ENCODE peak calls at places on chromosomes 1 and 21, in five cellular contexts. A is left ventricle myocardium inferior, R is brain microvascular endothelial cell, Z is colonic mucosa, H is IMR-90. L is an unnamed sample.
A peak's percentile ranks its signal among the peaks of the same experiment; 100 is the strongest.

GRCh38 chr1:168441745-168442144 is 102.1 kb downstream of the XCL2 start:
- DNase-seq in R (no peak), H (peak; percentile 5), A (no peak), Z (no peak), L (no peak)

GRCh38 chr1:99657213-99658030 is 11.5 kb downstream of the PALMD start:
- DNase-seq in A (no peak), Z (no peak), R (no peak), H (no peak), L (no peak)

GRCh38 chr1:65079941-65080340 is 68.1 kb upstream of the AK4 start:
- DNase-seq in Z (no peak), A (no peak), H (peak; percentile 50), R (peak; percentile 55), L (no peak)

GRCh38 chr21:33686386-33686785 is 44.1 kb downstream of the ITSN1 start:
- DNase-seq in A (no peak), R (no peak), H (no peak), Z (no peak), L (no peak)

GRCh38 chr21:44872568-44873355 is 728 bp downstream of the PTTG1IP start:
- DNase-seq in Z (peak; percentile 51), R (peak; percentile 28), H (peak; percentile 46), A (peak; percentile 46), L (peak; percentile 41)

GRCh38 chr1:39561321-39561720 is 15.3 kb downstream of the PABPC4 start:
- DNase-seq in H (no peak), Z (no peak), A (no peak), R (no peak), L (no peak)

GRCh38 chr1:115277276-115277675 is 60.8 kb downstream of the NGF start:
- DNase-seq in A (no peak), H (peak; percentile 80), Z (no peak), R (no peak), L (no peak)

GRCh38 chr1:212301570-212301969 is 16.4 kb downstream of the PPP2R5A start:
- DNase-seq in A (no peak), R (no peak), Z (no peak), H (no peak), L (no peak)

GRCh38 chr1:39261712-39262221 is 57.3 kb downstream of the MACF1 start:
- DNase-seq in Z (no peak), R (no peak), A (no peak), H (peak; percentile 80), L (no peak)

DNA sequence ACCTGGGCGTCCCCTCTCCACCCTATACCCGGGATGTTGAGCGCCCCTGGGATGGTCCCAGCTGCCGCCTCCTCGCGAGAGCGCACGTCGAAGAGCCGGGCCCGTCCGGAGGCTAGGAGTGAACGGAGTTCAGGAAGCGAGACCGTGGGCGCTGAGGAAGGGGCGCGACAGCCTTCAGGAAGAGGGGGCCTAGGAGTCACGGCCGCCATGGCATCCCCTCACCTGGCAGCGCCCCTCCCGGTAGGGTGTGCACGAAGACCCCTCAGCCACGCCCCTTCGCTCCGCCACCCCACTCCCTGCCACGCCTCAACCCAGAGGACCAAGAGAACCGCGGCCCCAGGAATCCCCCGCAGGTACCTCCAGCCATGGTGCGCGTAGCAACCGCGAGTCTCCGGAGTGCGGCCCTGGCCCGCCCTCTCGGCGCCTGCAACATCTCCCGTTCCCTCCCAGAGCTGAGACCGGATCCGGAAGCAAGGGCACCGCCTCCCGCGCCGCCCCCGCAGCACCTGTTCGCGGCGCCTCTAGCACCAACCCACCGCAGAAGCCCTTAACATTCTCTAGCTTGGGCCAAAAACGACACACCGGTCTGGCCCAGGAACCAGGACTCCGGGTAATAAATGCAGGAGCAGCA is at the start of gene TSTD1:
- DNase-seq in A (peak; percentile 52), H (no peak), R (no peak), Z (peak; percentile 92), L (peak; percentile 77)
- H3K4me3 ChIP-seq in A (peak within 1 kb of the TSS; percentile 68), H (no peak within 1 kb of the TSS), R (peak within 1 kb of the TSS; percentile 54), Z (peak within 1 kb of the TSS; percentile 62), L (peak within 1 kb of the TSS; percentile 75)

GRCh38 chr1:177444997-177445746 is 274.4 kb downstream of the BRINP2 start:
- DNase-seq in Z (no peak), H (no peak), R (no peak), A (no peak), L (no peak)
- TF ChIP-seq CTCF in Z (no peak), H (no peak), R (no peak), A (no peak), L (no peak)

GRCh38 chr1:186482661-186483255 is 21.8 kb upstream of the PDC start:
- DNase-seq in R (peak; percentile 73), H (peak; percentile 75), A (peak; percentile 33), Z (peak; percentile 43), L (peak; percentile 24)
- H3K27ac ChIP-seq in R (no peak overlapping the region), H (no peak overlapping the region), A (no peak overlapping the region), Z (no peak overlapping the region), L (no peak overlapping the region)

DNA sequence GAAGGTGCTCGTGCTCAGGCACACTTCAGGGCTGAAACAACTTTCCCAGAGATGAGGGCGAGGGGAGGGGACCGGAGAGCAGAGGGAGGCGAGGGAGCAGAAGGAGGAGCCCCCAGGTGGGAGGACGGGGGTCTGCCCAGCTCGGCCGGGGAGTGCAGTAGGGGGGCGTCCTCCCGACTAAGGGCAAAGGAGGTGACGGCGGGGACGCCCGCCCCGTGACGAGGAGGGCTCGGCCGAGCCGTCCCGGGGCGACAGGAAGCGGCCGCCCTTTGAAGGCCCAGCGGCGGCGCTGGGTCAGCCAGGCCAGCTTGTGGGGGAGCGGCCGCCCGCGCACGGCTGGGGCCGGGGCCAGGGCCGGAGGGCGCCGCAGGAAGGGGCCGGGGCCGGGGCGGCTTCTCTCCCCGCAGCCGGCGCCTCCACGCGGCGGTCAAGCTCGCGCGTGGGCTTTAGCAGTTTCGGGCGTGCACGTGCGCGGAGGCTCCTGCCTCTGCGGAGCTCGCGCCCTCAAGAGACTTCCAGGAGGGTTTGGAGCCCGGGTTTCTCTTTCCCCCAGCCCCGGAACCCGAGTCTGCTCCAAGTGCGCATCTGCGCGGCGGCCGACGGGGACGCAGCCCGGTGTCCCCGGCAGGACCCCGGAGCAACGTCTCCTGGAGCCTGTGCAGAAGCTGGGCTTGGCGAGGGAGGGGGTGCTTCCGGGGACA is 100.8 kb upstream of the SLC45A1 start:
- DNase-seq in H (no peak), R (no peak), A (peak; percentile 46), Z (no peak), L (peak; percentile 39)
- H3K4me3 ChIP-seq in H (no peak overlapping the region), R (peak overlapping the region; percentile 17), A (peak overlapping the region; percentile 68), Z (peak overlapping the region; percentile 41), L (peak overlapping the region; percentile 29)

GRCh38 chr1:47951545-47952235 is 45.5 kb downstream of the TRABD2B start:
- DNase-seq in H (no peak), R (no peak), Z (no peak), A (no peak), L (no peak)
- TF ChIP-seq CTCF in H (no peak), R (peak; percentile 7), Z (no peak), A (no peak), L (no peak)

GRCh38 chr1:186255286-186255685 is 119.8 kb downstream of the TPR start:
- DNase-seq in H (no peak), R (no peak), A (no peak), Z (no peak), L (no peak)
- H3K27ac ChIP-seq in H (no peak overlapping the region), R (no peak overlapping the region), A (peak overlapping the region; percentile 52), Z (no peak overlapping the region), L (no peak overlapping the region)

L was measured in pancreas.